ENCODE peak calls at places on chromosomes 2 and 18, in five cellular contexts. J is prostate gland, E is lung, N is GM12865, S is C1 segment of cervical spinal cord. F is an unnamed sample.

GRCh38 chr18:31325051-31325450 is 7.1 kb downstream of the DSG1 start:
- DNase-seq in J (no peak), E (no peak), N (no peak), S (no peak), F (no peak)

GRCh38 chr2:91748869-91749268 is 3057.4 kb downstream of the RPIA start:
- DNase-seq in J (no peak), E (no peak), N (no peak), S (no peak), F (no peak)

GRCh38 chr2:18516112-18516511 is 44.3 kb downstream of the RDH14 start:
- DNase-seq in J (no peak), E (no peak), N (no peak), S (no peak), F (peak; percentile 53)

GRCh38 chr2:191303349-191304005 is 58.3 kb downstream of the MYO1B start:
- DNase-seq in J (no peak), E (no peak), N (no peak), S (no peak), F (no peak)

GRCh38 chr2:179701524-179702110 is 159.8 kb downstream of the ZNF385B start:
- DNase-seq in J (no peak), E (no peak), N (no peak), S (no peak), F (no peak)

GRCh38 chr18:7618821-7619410 is 51.8 kb downstream of the PTPRM start:
- DNase-seq in J (no peak), E (no peak), N (no peak), S (no peak), F (no peak)

GRCh38 chr18:23380001-23380550 is 73.0 kb upstream of the RIOK3 start:
- DNase-seq in J (no peak), E (peak; percentile 85), N (no peak), S (no peak), F (no peak)

GRCh38 chr18:10036479-10036878 is 122.7 kb downstream of the VAPA start:
- DNase-seq in J (no peak), E (no peak), N (no peak), S (no peak), F (no peak)

GRCh38 chr2:187429989-187430388 is 18.1 kb downstream of the CALCRL start:
- DNase-seq in J (no peak), E (no peak), N (no peak), S (no peak), F (peak; percentile 55)

GRCh38 chr2:44470151-44470550 is 108.4 kb downstream of the CAMKMT start:
- DNase-seq in J (no peak), E (no peak), N (no peak), S (no peak), F (no peak)

GRCh38 chr2:17759805-17760204 is 5.9 kb downstream of the GEN1 start:
- DNase-seq in J (no peak), E (no peak), N (no peak), S (no peak), F (no peak)

GRCh38 chr2:105383456-105383855 is 15.4 kb downstream of the FHL2 start:
- DNase-seq in J (no peak), E (no peak), N (no peak), S (no peak), F (no peak)

GRCh38 chr2:224165901-224166319 is 126.8 kb upstream of the SERPINE2 start:
- DNase-seq in J (no peak), E (no peak), N (no peak), S (no peak), F (peak; percentile 53)

GRCh38 chr2:124609667-124610066 is 584.6 kb downstream of the CNTNAP5 start:
- DNase-seq in J (no peak), E (no peak), N (no peak), S (no peak), F (no peak)

GRCh38 chr18:32956591-32957310 is 183.9 kb upstream of the KLHL14 start:
- DNase-seq in J (no peak), E (no peak), N (no peak), S (no peak), F (no peak)

GRCh38 chr18:62693659-62694058 is 21.7 kb upstream of the PHLPP1 start:
- DNase-seq in J (no peak), E (no peak), N (no peak), S (no peak), F (no peak)

GRCh38 chr2:8491296-8492048 is 190.4 kb upstream of the ID2 start:
- DNase-seq in J (no peak), E (no peak), N (no peak), S (no peak), F (no peak)

GRCh38 chr2:135688002-135688401 is 53.7 kb upstream of the UBXN4 start:
- DNase-seq in J (no peak), E (no peak), N (no peak), S (no peak), F (no peak)

GRCh38 chr2:173354601-173355131 is at the start of gene CDCA7:
- DNase-seq in J (peak; percentile 65), E (no peak), N (peak; percentile 80), S (no peak), F (no peak)

GRCh38 chr2:11352781-11353537 is 8.5 kb upstream of the ROCK2 start:
- DNase-seq in J (peak; percentile 65), E (no peak), N (no peak), S (no peak), F (no peak)

GRCh38 chr2:102187191-102188150 is 648 bp downstream of the IL1RL2 start:
- DNase-seq in J (no peak), E (peak; percentile 42), N (no peak), S (no peak), F (no peak)

GRCh38 chr2:75276093-75277055 is 77.1 kb upstream of the TACR1 start:
- DNase-seq in J (no peak), E (no peak), N (no peak), S (no peak), F (no peak)

GRCh38 chr2:102063948-102064678 is 72.4 kb downstream of the IL1R2 start:
- DNase-seq in J (peak; percentile 81), E (peak; percentile 88), N (no peak), S (no peak), F (peak; percentile 95)